ENCODE peak calls at places on chromosomes 4 and X, in ten cellular contexts. F is colonic mucosa, C is cardiac fibroblast, Y is lower leg skin, P is iPS-NIHi11, L is NCI-H1092, B is pons, H is AG04450, Z is fibroblast of the conjunctiva, O is astrocyte of the cerebellum. S is an unnamed sample.
A peak's percentile ranks its signal among the peaks of the same experiment; 100 is the strongest.

GRCh38 chrX:36867143-36867542 is 141.0 kb upstream of the FAM47C start:
- DNase-seq in F (no peak), C (peak; percentile 15), Y (no peak), P (peak; percentile 6), L (no peak), B (peak; percentile 38), H (no peak), Z (no peak), O (peak; percentile 9), S (no peak)

GRCh38 chr4:10082047-10082446 is 34.6 kb downstream of the WDR1 start:
- DNase-seq in F (no peak), C (no peak), Y (no peak), P (no peak), L (no peak), B (no peak), H (no peak), Z (no peak), O (no peak), S (no peak)

GRCh38 chrX:120452131-120452530 is 17.0 kb downstream of the LAMP2 start:
- DNase-seq in F (no peak), C (peak; percentile 46), Y (no peak), P (peak; percentile 26), L (no peak), B (peak; percentile 50), H (no peak), Z (no peak), O (peak; percentile 33), S (no peak)

GRCh38 chr4:151874328-151874727 is 113.5 kb upstream of the GATB start:
- DNase-seq in F (no peak), C (no peak), Y (no peak), P (peak; percentile 59), L (no peak), B (no peak), H (no peak), Z (no peak), O (no peak), S (no peak)

GRCh38 chr4:175386776-175387507 is 425.1 kb downstream of the GPM6A start:
- DNase-seq in F (no peak), C (no peak), Y (no peak), P (peak; percentile 23), L (no peak), B (no peak), H (no peak), Z (no peak), O (no peak), S (no peak)

GRCh38 chrX:2710496-2710895 is 19.4 kb downstream of the CD99 start:
- DNase-seq in F (no peak), C (no peak), Y (no peak), P (no peak), L (no peak), B (no peak), H (no peak), Z (no peak), O (no peak), S (no peak)

GRCh38 chr4:183906736-183907651 is 1.9 kb downstream of the STOX2 start:
- DNase-seq in F (no peak), C (no peak), Y (no peak), P (peak; percentile 60), L (no peak), B (peak; percentile 54), H (no peak), Z (no peak), O (no peak), S (no peak)

GRCh38 chrX:3252744-3253143 is 93.7 kb downstream of the MXRA5 start:
- DNase-seq in F (no peak), C (no peak), Y (no peak), P (no peak), L (no peak), B (peak; percentile 36), H (no peak), Z (no peak), O (no peak), S (no peak)

GRCh38 chrX:134794692-134795091 is 136.4 kb upstream of the PLAC1 start:
- DNase-seq in F (no peak), C (no peak), Y (no peak), P (no peak), L (no peak), B (no peak), H (no peak), Z (no peak), O (no peak), S (no peak)

GRCh38 chrX:21943460-21944135 is 3.1 kb downstream of the SMS start:
- DNase-seq in F (no peak), C (peak; percentile 62), Y (no peak), P (no peak), L (no peak), B (no peak), H (peak; percentile 39), Z (peak; percentile 64), O (peak; percentile 76), S (peak; percentile 68)

GRCh38 chr4:150255610-150256580 is 177.7 kb downstream of the DCLK2 start:
- DNase-seq in F (no peak), C (no peak), Y (no peak), P (no peak), L (no peak), B (no peak), H (no peak), Z (no peak), O (no peak), S (no peak)

S was measured in kidney epithelial cell.